ENCODE peak calls at places on chromosomes 4 and X, in ten cellular contexts. S, Q, R, W, N, A, E, T, I and X are unnamed samples.

GRCh38 chr4:69032847-69033638 is 63.2 kb upstream of the UGT2B7 start:
- DNase-seq in W (peak; percentile 12), I (peak; percentile 57), E (peak; percentile 23), N (no peak), T (no peak), S (no peak), Q (no peak), R (no peak), A (no peak), X (no peak)

GRCh38 chr4:8641256-8641655 is 48.7 kb downstream of the CPZ start:
- DNase-seq in R (no peak), I (no peak), Q (no peak), W (no peak), N (no peak), S (peak; percentile 53), A (no peak), T (peak; percentile 44), E (no peak), X (peak; percentile 89)

GRCh38 chr4:151641983-151642382 is 118.8 kb downstream of the GATB start:
- DNase-seq in T (no peak), Q (no peak), R (no peak), N (no peak), S (no peak), A (no peak), W (no peak), I (no peak), E (no peak), X (no peak)

GRCh38 chr4:106369456-106370060 is 980 bp upstream of the GIMD1 start:
- DNase-seq in N (no peak), Q (peak; percentile 28), I (peak; percentile 22), A (peak; percentile 77), S (no peak), T (no peak), R (peak; percentile 20), E (no peak), W (peak; percentile 95), X (no peak)

GRCh38 chr4:113645771-113646455 is 115.6 kb downstream of the CAMK2D start:
- DNase-seq in I (peak; percentile 74), R (no peak), W (peak; percentile 50), A (peak; percentile 94), N (no peak), S (no peak), T (no peak), E (peak; percentile 61), Q (no peak), X (no peak)

GRCh38 chrX:110806145-110806544 is 10.5 kb upstream of the CHRDL1 start:
- DNase-seq in Q (no peak), I (no peak), R (no peak), E (no peak), N (no peak), A (peak; percentile 81), T (no peak), S (no peak), W (no peak), X (no peak)

GRCh38 chrX:9416562-9417319 is 48.1 kb upstream of the TBL1X start:
- DNase-seq in S (no peak), W (peak; percentile 75), I (no peak), R (no peak), T (no peak), E (no peak), N (no peak), Q (no peak), A (peak; percentile 14), X (no peak)

GRCh38 chr4:120709986-120710385 is 212.5 kb downstream of the PRDM5 start:
- DNase-seq in N (no peak), R (no peak), E (no peak), A (peak; percentile 62), Q (no peak), I (no peak), S (no peak), T (no peak), W (peak; percentile 81), X (no peak)

GRCh38 chr4:175509320-175509719 is 302.7 kb downstream of the GPM6A start:
- DNase-seq in A (no peak), N (no peak), T (no peak), W (peak; percentile 16), S (no peak), I (no peak), R (no peak), E (no peak), Q (no peak), X (no peak)

GRCh38 chr4:88418411-88418810 is 38.5 kb upstream of the HERC5 start:
- DNase-seq in I (no peak), W (peak; percentile 9), R (no peak), S (no peak), T (no peak), Q (no peak), N (no peak), A (no peak), E (no peak), X (no peak)

GRCh38 chr4:177385576-177386320 is 56.5 kb downstream of the AGA start:
- DNase-seq in N (no peak), S (no peak), R (no peak), E (no peak), W (no peak), T (no peak), A (peak; percentile 27), Q (no peak), I (no peak), X (no peak)

GRCh38 chr4:16505726-16506125 is 279.5 kb upstream of the TAPT1 start:
- DNase-seq in T (no peak), R (no peak), A (no peak), S (no peak), I (no peak), Q (peak; percentile 13), N (peak; percentile 15), W (peak; percentile 46), E (no peak), X (no peak)

GRCh38 chr4:25769251-25769650 is 93.5 kb downstream of the SEL1L3 start:
- DNase-seq in T (no peak), S (no peak), R (no peak), Q (no peak), I (no peak), A (peak; percentile 33), W (peak; percentile 34), E (no peak), N (peak; percentile 62), X (no peak)

GRCh38 chr4:106628616-106629606 is 260.3 kb upstream of the GIMD1 start:
- DNase-seq in R (no peak), N (no peak), S (no peak), Q (no peak), E (no peak), T (no peak), I (no peak), A (peak; percentile 12), W (peak; percentile 13), X (no peak)

GRCh38 chrX:74242050-74242449 is 61.9 kb upstream of the ZCCHC13 start:
- DNase-seq in I (no peak), W (peak; percentile 81), A (peak; percentile 71), R (no peak), Q (no peak), E (no peak), S (no peak), N (peak; percentile 11), T (no peak), X (no peak)

GRCh38 chrX:51728202-51728601 is 15.0 kb upstream of the GSPT2 start:
- DNase-seq in S (no peak), A (no peak), E (no peak), R (no peak), W (no peak), Q (no peak), N (no peak), T (no peak), I (no peak), X (no peak)
- TF ChIP-seq CTCF in S (no peak), A (no peak), E (no peak), R (peak; percentile 30), W (no peak), Q (no peak), N (no peak), T (no peak), I (no peak), X (no peak)

GRCh38 chr4:38759077-38759789 is 23.6 kb downstream of the TLR10 start:
- DNase-seq in T (no peak), E (peak; percentile 68), R (peak; percentile 74), Q (peak; percentile 71), I (peak; percentile 71), A (peak; percentile 73), S (no peak), N (peak; percentile 75), W (peak; percentile 72), X (no peak)
- TF ChIP-seq CTCF in T (peak; percentile 68), E (peak; percentile 81), R (peak; percentile 92), Q (peak; percentile 65), I (peak; percentile 68), A (peak; percentile 52), S (peak; percentile 62), N (peak; percentile 76), W (peak; percentile 70), X (peak; percentile 97)

GRCh38 chr4:95637047-95637600 is 88.4 kb upstream of the UNC5C start:
- DNase-seq in S (no peak), W (peak; percentile 62), I (no peak), A (peak; percentile 15), N (peak; percentile 82), E (no peak), T (no peak), Q (peak; percentile 3), R (peak; percentile 20), X (no peak)
- TF ChIP-seq CTCF in S (peak; percentile 39), W (peak; percentile 76), I (no peak), A (peak; percentile 43), N (peak; percentile 65), E (no peak), T (peak; percentile 9), Q (peak; percentile 30), R (peak; percentile 62), X (peak; percentile 75)

GRCh38 chr4:53775381-53775780 is 184.1 kb upstream of the LNX1 start:
- DNase-seq in W (peak; percentile 26), Q (no peak), I (no peak), R (no peak), S (no peak), T (no peak), N (no peak), E (no peak), A (peak; percentile 69), X (no peak)

GRCh38 chr4:53779025-53779424 is 187.7 kb upstream of the LNX1 start:
- DNase-seq in T (no peak), N (no peak), A (no peak), I (no peak), S (no peak), E (no peak), R (no peak), W (peak; percentile 83), Q (no peak), X (no peak)

GRCh38 chr4:53777244-53777984 is 186.1 kb upstream of the LNX1 start:
- DNase-seq in Q (no peak), T (no peak), R (no peak), N (peak; percentile 55), S (no peak), W (peak; percentile 94), E (no peak), A (peak; percentile 87), I (no peak), X (no peak)

GRCh38 chr4:53778122-53778521 is 186.8 kb upstream of the LNX1 start:
- DNase-seq in A (no peak), R (no peak), W (no peak), E (no peak), S (no peak), N (no peak), T (no peak), I (no peak), Q (no peak), X (no peak)

DNA sequence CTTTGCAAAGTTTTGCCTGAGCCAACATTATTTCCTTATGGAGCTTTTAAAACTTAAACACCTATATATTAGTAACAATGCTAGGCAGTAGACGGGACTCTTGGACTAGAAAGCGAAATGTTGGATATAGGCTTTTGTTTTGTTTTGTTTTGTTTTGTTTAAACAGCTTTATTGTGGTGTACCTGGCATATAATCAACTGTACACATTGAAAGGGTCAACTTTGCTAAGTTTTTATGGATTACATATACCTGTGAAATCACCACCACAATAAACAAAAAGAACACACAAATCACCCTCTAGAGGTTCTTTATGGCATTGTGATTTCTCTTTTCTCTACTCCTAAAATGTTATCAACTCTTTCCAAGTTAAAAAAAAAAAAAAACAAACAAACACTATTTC is 184.9 kb upstream of the LNX1 start:
- DNase-seq in W (no peak), I (no peak), E (no peak), S (no peak), R (no peak), Q (no peak), T (no peak), N (no peak), A (no peak), X (no peak)
- TF ChIP-seq CTCF in W (no peak), I (no peak), E (no peak), S (no peak), R (no peak), Q (no peak), T (no peak), N (no peak), A (no peak), X (no peak)